ENCODE peak calls at places on chromosomes 2 and 18, in four cellular contexts. B is left lung, V is AG04450, U is heart right ventricle. T is an unnamed sample.

GRCh38 chr2:188965147-188965546 is 9.0 kb upstream of the COL3A1 start:
- DNase-seq in U (no peak), V (no peak), B (no peak), T (no peak)

GRCh38 chr2:96960271-96960955 is 26.0 kb downstream of the FAM178B start:
- DNase-seq in U (peak; percentile 91), V (peak; percentile 61), B (peak; percentile 91), T (peak; percentile 31)

GRCh38 chr2:209817818-209818420 is 46.3 kb downstream of the UNC80 start:
- DNase-seq in U (no peak), B (no peak), V (no peak), T (no peak)

GRCh38 chr2:154133823-154134222 is 262.1 kb downstream of the GALNT13 start:
- DNase-seq in U (no peak), V (no peak), B (no peak), T (no peak)

GRCh38 chr2:29892576-29892975 is 28.8 kb downstream of the ALK start:
- DNase-seq in V (no peak), U (no peak), B (no peak), T (no peak)

GRCh38 chr2:165990846-165991245 is 37.3 kb upstream of the TTC21B start:
- DNase-seq in B (no peak), V (no peak), U (no peak), T (no peak)

GRCh38 chr2:112092286-112093041 is 37.4 kb downstream of the TMEM87B start:
- DNase-seq in B (no peak), U (no peak), V (peak; percentile 37), T (no peak)

GRCh38 chr2:65049010-65049639 is 7.1 kb upstream of the CEP68 start:
- DNase-seq in V (no peak), U (no peak), B (no peak), T (no peak)

GRCh38 chr2:215029936-215030335 is 108.5 kb downstream of the ABCA12 start:
- DNase-seq in V (no peak), U (no peak), B (no peak), T (no peak)

GRCh38 chr2:213068681-213069359 is 82.6 kb downstream of the IKZF2 start:
- DNase-seq in V (no peak), U (no peak), B (no peak), T (no peak)

GRCh38 chr2:104849618-104850097 is 4.3 kb upstream of the POU3F3 start:
- DNase-seq in U (peak; percentile 39), V (peak; percentile 8), B (peak; percentile 49), T (peak; percentile 48)

GRCh38 chr18:629303-630150 is 27.9 kb upstream of the TYMS start:
- DNase-seq in V (no peak), B (no peak), U (no peak), T (no peak)

GRCh38 chr2:162928356-162928755 is 89.8 kb upstream of the KCNH7 start:
- DNase-seq in B (no peak), U (no peak), V (no peak), T (no peak)

GRCh38 chr18:10453885-10454772 is at the start of gene APCDD1:
- DNase-seq in B (peak; percentile 87), U (peak; percentile 80), V (no peak), T (no peak)

GRCh38 chr2:19623488-19623887 is 265.1 kb upstream of the OSR1 start:
- DNase-seq in B (no peak), U (no peak), V (no peak), T (no peak)

GRCh38 chr2:98702127-98702802 is 28.7 kb downstream of the MGAT4A start:
- DNase-seq in V (no peak), U (peak; percentile 33), B (no peak), T (peak; percentile 41)

GRCh38 chr2:10655074-10655840 is 34.5 kb downstream of the NOL10 start:
- DNase-seq in U (no peak), V (no peak), B (no peak), T (no peak)

GRCh38 chr18:45837283-45838070 is 12.0 kb downstream of the SIGLEC15 start:
- DNase-seq in B (peak; percentile 90), V (no peak), U (peak; percentile 67), T (no peak)

GRCh38 chr18:22488554-22488953 is 70.8 kb upstream of the CTAGE1 start:
- DNase-seq in V (no peak), B (no peak), U (peak; percentile 51), T (no peak)

GRCh38 chr2:212042562-212042961 is 496.0 kb downstream of the ERBB4 start:
- DNase-seq in U (no peak), V (no peak), B (no peak), T (no peak)

GRCh38 chr2:54526226-54526879 is 70.2 kb downstream of the SPTBN1 start:
- DNase-seq in U (no peak), V (no peak), B (no peak), T (no peak)

GRCh38 chr2:119136093-119136492 is 22.5 kb downstream of the C1QL2 start:
- DNase-seq in V (no peak), B (no peak), U (no peak), T (no peak)

GRCh38 chr2:65370387-65371093 is 61.9 kb downstream of the SPRED2 start:
- DNase-seq in U (no peak), B (no peak), V (no peak), T (no peak)

GRCh38 chr2:218607436-218608115 is at the start of gene PLCD4:
- DNase-seq in B (no peak), V (peak; percentile 27), U (no peak), T (no peak)

GRCh38 chr18:36692331-36692730 is 136.5 kb downstream of the TPGS2 start:
- DNase-seq in B (no peak), V (peak; percentile 73), U (no peak), T (no peak)

GRCh38 chr2:12064153-12064552 is 317.7 kb downstream of the LPIN1 start:
- DNase-seq in B (no peak), V (no peak), U (no peak), T (no peak)
- TF ChIP-seq CTCF in B (no peak), V (no peak), U (no peak), T (no peak)

GRCh38 chr18:75226956-75227316 is 16.3 kb downstream of the TSHZ1 start:
- DNase-seq in B (no peak), V (no peak), U (no peak), T (no peak)
- H3K4me3 ChIP-seq in B (no peak overlapping the region), V (peak overlapping the region; percentile 46), U (peak overlapping the region; percentile 35), T (no peak overlapping the region)

GRCh38 chr18:50340078-50340477 is 34.8 kb upstream of the SKA1 start:
- DNase-seq in U (no peak), B (peak; percentile 60), V (no peak), T (no peak)
- TF ChIP-seq CTCF in U (no peak), B (no peak), V (no peak), T (no peak)

DNA sequence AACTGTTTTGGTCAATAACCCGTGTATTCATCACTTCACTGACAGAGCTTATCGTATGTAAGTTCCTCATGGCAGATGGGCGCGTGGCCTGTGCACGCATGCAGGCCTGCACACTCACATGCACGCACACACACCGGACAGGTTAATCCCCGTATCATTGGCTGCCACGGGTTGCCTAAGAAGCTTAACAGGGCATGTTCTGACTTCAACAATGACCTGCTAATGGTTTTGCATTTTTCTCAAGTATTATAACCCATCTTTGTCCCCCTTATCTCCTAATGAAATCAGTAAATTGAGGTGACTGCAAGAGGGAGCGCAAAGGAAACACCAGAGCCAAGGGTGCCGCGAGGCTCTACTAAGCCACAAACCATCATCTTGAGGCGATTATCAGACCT is 399.0 kb upstream of the ID2 start:
- DNase-seq in U (no peak), V (no peak), B (no peak), T (no peak)
- H3K4me3 ChIP-seq in U (no peak overlapping the region), V (no peak overlapping the region), B (no peak overlapping the region), T (no peak overlapping the region)

T was measured in LNCaP clone FGC.